ENCODE peak calls at places on chromosomes 4 and X, in six cellular contexts. One of them, this sample, is unnamed.

GRCh38 chr4:142402156-142402555 is 443.9 kb downstream of the INPP4B start:
- DNase-seq in kidney: no peak
- DNase-seq in stimulated activated CD8-positive, alpha-beta memory T cell treated with anti-CD3 and anti-CD28 coated beads, Interleukin-4, amount 100 ng/mL, for 24 hours: no peak
- DNase-seq in GM04504: no peak
- DNase-seq in EL: peak
- DNase-seq in hypothalamus: no peak
- DNase-seq in this sample: no peak

GRCh38 chrX:87518504-87518903 is 902 bp downstream of the KLHL4 start:
- DNase-seq in kidney: no peak
- DNase-seq in stimulated activated CD8-positive, alpha-beta memory T cell treated with anti-CD3 and anti-CD28 coated beads, Interleukin-4, amount 100 ng/mL, for 24 hours: no peak
- DNase-seq in GM04504: no peak
- DNase-seq in EL: no peak
- DNase-seq in hypothalamus: no peak
- DNase-seq in this sample: no peak

GRCh38 chr4:87069037-87069742 is 134.4 kb downstream of the AFF1 start:
- DNase-seq in kidney: no peak
- DNase-seq in stimulated activated CD8-positive, alpha-beta memory T cell treated with anti-CD3 and anti-CD28 coated beads, Interleukin-4, amount 100 ng/mL, for 24 hours: no peak
- DNase-seq in GM04504: no peak
- DNase-seq in EL: no peak
- DNase-seq in hypothalamus: no peak
- DNase-seq in this sample: no peak

GRCh38 chr4:20984011-20984836 is 284.0 kb downstream of the PACRGL start:
- DNase-seq in kidney: peak
- DNase-seq in stimulated activated CD8-positive, alpha-beta memory T cell treated with anti-CD3 and anti-CD28 coated beads, Interleukin-4, amount 100 ng/mL, for 24 hours: no peak
- DNase-seq in GM04504: no peak
- DNase-seq in EL: peak
- DNase-seq in hypothalamus: peak
- DNase-seq in this sample: no peak

GRCh38 chr4:10015140-10015753 is 6.0 kb downstream of the SLC2A9 start:
- DNase-seq in kidney: no peak
- DNase-seq in stimulated activated CD8-positive, alpha-beta memory T cell treated with anti-CD3 and anti-CD28 coated beads, Interleukin-4, amount 100 ng/mL, for 24 hours: no peak
- DNase-seq in GM04504: no peak
- DNase-seq in EL: peak
- DNase-seq in hypothalamus: peak
- DNase-seq in this sample: no peak

GRCh38 chr4:150224896-150225591 is 146.8 kb downstream of the DCLK2 start:
- DNase-seq in kidney: no peak
- DNase-seq in stimulated activated CD8-positive, alpha-beta memory T cell treated with anti-CD3 and anti-CD28 coated beads, Interleukin-4, amount 100 ng/mL, for 24 hours: no peak
- DNase-seq in GM04504: peak
- DNase-seq in EL: peak
- DNase-seq in hypothalamus: no peak
- DNase-seq in this sample: peak

GRCh38 chr4:186700746-186701145 is 22.9 kb downstream of the FAT1 start:
- DNase-seq in kidney: no peak
- DNase-seq in stimulated activated CD8-positive, alpha-beta memory T cell treated with anti-CD3 and anti-CD28 coated beads, Interleukin-4, amount 100 ng/mL, for 24 hours: no peak
- DNase-seq in GM04504: no peak
- DNase-seq in EL: no peak
- DNase-seq in hypothalamus: peak
- DNase-seq in this sample: peak

GRCh38 chrX:41259516-41259915 is 74.4 kb upstream of the DDX3X start:
- DNase-seq in kidney: no peak
- DNase-seq in stimulated activated CD8-positive, alpha-beta memory T cell treated with anti-CD3 and anti-CD28 coated beads, Interleukin-4, amount 100 ng/mL, for 24 hours: no peak
- DNase-seq in GM04504: no peak
- DNase-seq in EL: peak
- DNase-seq in hypothalamus: no peak
- DNase-seq in this sample: no peak

GRCh38 chrX:55169782-55170181 is 50.4 kb upstream of the PAGE5 start:
- DNase-seq in kidney: no peak
- DNase-seq in stimulated activated CD8-positive, alpha-beta memory T cell treated with anti-CD3 and anti-CD28 coated beads, Interleukin-4, amount 100 ng/mL, for 24 hours: no peak
- DNase-seq in GM04504: no peak
- DNase-seq in EL: no peak
- DNase-seq in hypothalamus: no peak
- DNase-seq in this sample: no peak

GRCh38 chr4:164828945-164829344 is 48.0 kb upstream of the APELA start:
- DNase-seq in kidney: no peak
- DNase-seq in stimulated activated CD8-positive, alpha-beta memory T cell treated with anti-CD3 and anti-CD28 coated beads, Interleukin-4, amount 100 ng/mL, for 24 hours: no peak
- DNase-seq in GM04504: no peak
- DNase-seq in EL: no peak
- DNase-seq in hypothalamus: no peak
- DNase-seq in this sample: no peak

GRCh38 chr4:59570850-59571476 is 1629.2 kb upstream of the ADGRL3 start:
- DNase-seq in kidney: no peak
- DNase-seq in stimulated activated CD8-positive, alpha-beta memory T cell treated with anti-CD3 and anti-CD28 coated beads, Interleukin-4, amount 100 ng/mL, for 24 hours: no peak
- DNase-seq in GM04504: no peak
- DNase-seq in EL: no peak
- DNase-seq in hypothalamus: no peak
- DNase-seq in this sample: no peak

GRCh38 chrX:153818571-153819397 is 11.6 kb downstream of the PDZD4 start:
- DNase-seq in kidney: peak
- DNase-seq in stimulated activated CD8-positive, alpha-beta memory T cell treated with anti-CD3 and anti-CD28 coated beads, Interleukin-4, amount 100 ng/mL, for 24 hours: peak
- DNase-seq in GM04504: no peak
- DNase-seq in EL: peak
- DNase-seq in hypothalamus: peak
- DNase-seq in this sample: no peak

GRCh38 chrX:6225307-6226052 is 3.2 kb downstream of the NLGN4X start:
- DNase-seq in kidney: no peak
- DNase-seq in stimulated activated CD8-positive, alpha-beta memory T cell treated with anti-CD3 and anti-CD28 coated beads, Interleukin-4, amount 100 ng/mL, for 24 hours: no peak
- DNase-seq in GM04504: no peak
- DNase-seq in EL: no peak
- DNase-seq in hypothalamus: no peak
- DNase-seq in this sample: no peak

GRCh38 chr4:6658635-6659075 is 18.2 kb downstream of the MRFAP1 start:
- DNase-seq in kidney: peak
- DNase-seq in stimulated activated CD8-positive, alpha-beta memory T cell treated with anti-CD3 and anti-CD28 coated beads, Interleukin-4, amount 100 ng/mL, for 24 hours: peak
- DNase-seq in GM04504: no peak
- DNase-seq in EL: peak
- DNase-seq in hypothalamus: peak
- DNase-seq in this sample: no peak

GRCh38 chrX:118156254-118156952 is 39.8 kb upstream of the KLHL13 start:
- DNase-seq in kidney: no peak
- DNase-seq in stimulated activated CD8-positive, alpha-beta memory T cell treated with anti-CD3 and anti-CD28 coated beads, Interleukin-4, amount 100 ng/mL, for 24 hours: no peak
- DNase-seq in GM04504: no peak
- DNase-seq in EL: no peak
- DNase-seq in hypothalamus: no peak
- DNase-seq in this sample: no peak

GRCh38 chr4:15436515-15436914 is 8.7 kb downstream of the C1QTNF7 start:
- DNase-seq in kidney: no peak
- DNase-seq in stimulated activated CD8-positive, alpha-beta memory T cell treated with anti-CD3 and anti-CD28 coated beads, Interleukin-4, amount 100 ng/mL, for 24 hours: no peak
- DNase-seq in GM04504: no peak
- DNase-seq in EL: peak
- DNase-seq in hypothalamus: peak
- DNase-seq in this sample: peak